ENCODE peak calls at places on chromosome 5, in five cellular contexts. G is stimulated activated CD4-positive, alpha-beta T cell treated with anti-CD3 and anti-CD28 coated beads, Interleukin-4, amount 100 ng/mL, for 1 hour; A is cardiac muscle cell; F is endothelial cell; W is stimulated activated naive CD4-positive, alpha-beta T cell treated with Interleukin-2 at 50 U/mL for 16 hours. S is an unnamed sample.

GRCh38 chr5:73625314-73625904 is 587 bp upstream of the ARHGEF28 start:
- DNase-seq in G (no peak), A (peak), F (no peak), W (no peak), S (no peak)

GRCh38 chr5:166618555-166618954 is 1672.9 kb upstream of the WWC1 start:
- DNase-seq in G (no peak), A (no peak), F (no peak), W (no peak), S (no peak)

GRCh38 chr5:131635755-131636479 is 888 bp upstream of the RAPGEF6 start:
- DNase-seq in G (no peak), A (peak), F (no peak), W (peak), S (peak)

GRCh38 chr5:56900395-56900794 is 9.0 kb upstream of the SETD9 start:
- DNase-seq in G (no peak), A (peak), F (no peak), W (no peak), S (no peak)

GRCh38 chr5:169091396-169091980 is 209.5 kb downstream of the SLIT3 start:
- DNase-seq in G (no peak), A (no peak), F (no peak), W (no peak), S (peak)

GRCh38 chr5:175390352-175391083 is 53.5 kb downstream of the DRD1 start:
- DNase-seq in G (no peak), A (no peak), F (no peak), W (no peak), S (no peak)

GRCh38 chr5:149561848-149562247 is 10.6 kb upstream of the CSNK1A1 start:
- DNase-seq in G (no peak), A (peak), F (no peak), W (no peak), S (peak)

GRCh38 chr5:167631191-167631590 is 660.3 kb upstream of the WWC1 start:
- DNase-seq in G (no peak), A (no peak), F (no peak), W (no peak), S (no peak)

GRCh38 chr5:54195701-54196100 is 114.7 kb downstream of the ARL15 start:
- DNase-seq in G (no peak), A (no peak), F (no peak), W (no peak), S (no peak)

GRCh38 chr5:128629162-128629561 is 91.1 kb upstream of the FBN2 start:
- DNase-seq in G (no peak), A (peak), F (no peak), W (no peak), S (no peak)

S was measured in erythroblast.